ENCODE peak calls at places on chromosomes 1 and 21, in four cellular contexts. P is hepatocyte, Q is astrocyte of the spinal cord, G is heart right ventricle. K is an unnamed sample.

GRCh38 chr1:179177182-179177581 is 52.3 kb downstream of the ABL2 start:
- DNase-seq in P (no peak), Q (peak; percentile 63), G (peak; percentile 30), K (peak; percentile 70)

GRCh38 chr1:63915121-63915520 is 141.3 kb downstream of the ROR1 start:
- DNase-seq in P (no peak), G (no peak), Q (peak; percentile 34), K (no peak)

GRCh38 chr1:226657788-226658537 is 81.1 kb downstream of the ITPKB start:
- DNase-seq in G (no peak), P (no peak), Q (no peak), K (no peak)

GRCh38 chr1:40299366-40300248 is 17.5 kb downstream of the COL9A2 start:
- DNase-seq in P (no peak), Q (peak; percentile 23), G (no peak), K (peak; percentile 40)

GRCh38 chr1:184953600-184954219 is 20.6 kb downstream of the NIBAN1 start:
- DNase-seq in P (no peak), G (no peak), Q (peak; percentile 61), K (peak; percentile 64)

GRCh38 chr1:16625497-16626408 is 12.4 kb upstream of the NBPF1 start:
- DNase-seq in G (no peak), Q (no peak), P (no peak), K (no peak)

GRCh38 chr1:41486892-41487728 is 2.6 kb upstream of the EDN2 start:
- DNase-seq in P (no peak), G (no peak), Q (no peak), K (peak; percentile 29)

GRCh38 chr1:182357177-182357576 is 34.4 kb downstream of the GLUL start:
- DNase-seq in P (no peak), Q (no peak), G (no peak), K (no peak)

GRCh38 chr1:187626056-187626455 is 797.3 kb downstream of the PLA2G4A start:
- DNase-seq in G (no peak), Q (no peak), P (peak; percentile 18), K (no peak)

GRCh38 chr1:162635418-162635817 is 3.2 kb downstream of the DDR2 start:
- DNase-seq in P (no peak), Q (no peak), G (no peak), K (no peak)

GRCh38 chr1:1117469-1117831 is 1.6 kb upstream of the C1orf159 start:
- DNase-seq in P (no peak), Q (no peak), G (no peak), K (no peak)

GRCh38 chr1:54245501-54245900 is 45.5 kb downstream of the MRPL37 start:
- DNase-seq in P (no peak), Q (peak; percentile 50), G (no peak), K (peak; percentile 19)

GRCh38 chr1:44571712-44572571 is 102.3 kb downstream of the TMEM53 start:
- DNase-seq in G (no peak), P (no peak), Q (no peak), K (peak; percentile 24)

GRCh38 chr1:183283286-183283685 is 97.2 kb downstream of the LAMC2 start:
- DNase-seq in P (no peak), Q (no peak), G (no peak), K (no peak)

GRCh38 chr1:50949286-50949982 is 10.6 kb downstream of the FAF1 start:
- DNase-seq in P (no peak), Q (no peak), G (no peak), K (no peak)

GRCh38 chr21:46667191-46667734 is 31.8 kb downstream of the PRMT2 start:
- DNase-seq in P (no peak), Q (peak; percentile 36), G (no peak), K (peak; percentile 18)

GRCh38 chr1:209926045-209926444 is 12.0 kb upstream of the SYT14 start:
- DNase-seq in G (no peak), Q (peak; percentile 95), P (no peak), K (peak; percentile 71)

GRCh38 chr1:221724931-221725605 is 16.8 kb downstream of the DUSP10 start:
- DNase-seq in Q (peak; percentile 71), P (no peak), G (no peak), K (peak; percentile 81)

GRCh38 chr1:110240476-110241210 is 30.5 kb downstream of the KCNC4 start:
- DNase-seq in P (no peak), Q (no peak), G (no peak), K (no peak)

GRCh38 chr1:2180297-2181245 is 14.0 kb downstream of the FAAP20 start:
- DNase-seq in G (no peak), P (no peak), Q (no peak), K (peak; percentile 21)

GRCh38 chr21:15826147-15826780 is 96.5 kb downstream of the USP25 start:
- DNase-seq in Q (peak; percentile 45), G (peak; percentile 16), P (peak; percentile 66), K (peak; percentile 76)

GRCh38 chr1:65265296-65266271 is 43.8 kb upstream of the DNAJC6 start:
- DNase-seq in G (peak; percentile 48), P (peak; percentile 74), Q (peak; percentile 35), K (peak; percentile 44)

GRCh38 chr1:215426101-215426500 is 141.0 kb upstream of the KCTD3 start:
- DNase-seq in P (no peak), G (no peak), Q (no peak), K (no peak)

GRCh38 chr21:33835920-33836319 is 79.7 kb downstream of the ATP5PO start:
- DNase-seq in Q (no peak), G (no peak), P (no peak), K (no peak)

DNA sequence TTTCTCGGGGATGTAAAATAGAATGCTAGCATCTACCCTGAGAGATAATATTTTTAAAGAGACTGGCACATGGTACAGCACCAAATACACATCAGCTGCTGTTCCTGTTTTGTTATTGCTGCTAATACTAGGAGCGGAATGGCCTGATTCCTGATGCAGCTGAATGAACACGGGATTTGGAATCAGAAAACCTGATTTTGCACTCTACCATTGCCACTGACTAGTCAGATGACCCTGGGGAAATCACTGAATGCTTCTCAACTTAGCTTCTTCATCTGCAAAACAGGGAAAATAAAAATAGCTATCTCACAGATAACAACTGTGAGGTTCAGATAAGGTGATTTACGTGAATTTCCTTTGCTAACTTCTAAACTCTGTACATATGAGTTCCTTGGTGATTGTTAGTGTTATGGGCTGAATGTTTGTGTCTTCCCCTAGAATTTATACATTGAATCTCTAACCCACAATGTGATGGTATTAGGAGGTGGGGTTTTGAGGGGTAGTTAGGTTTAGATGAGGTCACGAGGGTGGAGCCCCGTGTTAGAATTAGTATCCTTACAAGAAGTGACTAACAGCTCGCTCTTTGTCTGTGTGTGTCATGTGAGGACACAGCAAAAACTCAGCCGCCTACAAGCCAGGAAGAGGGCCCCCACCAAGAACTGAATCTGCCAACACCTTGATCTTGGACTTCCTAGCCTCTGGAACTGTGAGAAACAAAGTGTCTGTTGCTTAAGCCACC is 24.9 kb upstream of the LRRC8C start:
- DNase-seq in Q (no peak), P (no peak), G (peak; percentile 64), K (peak; percentile 69)
- TF ChIP-seq CTCF in Q (no peak), P (no peak), G (no peak), K (no peak)

GRCh38 chr1:21659099-21659923 is 9.8 kb downstream of the RAP1GAP start:
- DNase-seq in P (peak; percentile 91), Q (peak; percentile 56), G (peak; percentile 67), K (peak; percentile 67)
- H3K4me3 ChIP-seq in P (no peak overlapping the region), Q (no peak overlapping the region), G (no peak overlapping the region), K (no peak overlapping the region)

GRCh38 chr1:82015444-82015843 is 214.7 kb downstream of the ADGRL2 start:
- DNase-seq in P (no peak), Q (no peak), G (no peak), K (no peak)
- TF ChIP-seq CTCF in P (no peak), Q (no peak), G (no peak), K (no peak)

DNA sequence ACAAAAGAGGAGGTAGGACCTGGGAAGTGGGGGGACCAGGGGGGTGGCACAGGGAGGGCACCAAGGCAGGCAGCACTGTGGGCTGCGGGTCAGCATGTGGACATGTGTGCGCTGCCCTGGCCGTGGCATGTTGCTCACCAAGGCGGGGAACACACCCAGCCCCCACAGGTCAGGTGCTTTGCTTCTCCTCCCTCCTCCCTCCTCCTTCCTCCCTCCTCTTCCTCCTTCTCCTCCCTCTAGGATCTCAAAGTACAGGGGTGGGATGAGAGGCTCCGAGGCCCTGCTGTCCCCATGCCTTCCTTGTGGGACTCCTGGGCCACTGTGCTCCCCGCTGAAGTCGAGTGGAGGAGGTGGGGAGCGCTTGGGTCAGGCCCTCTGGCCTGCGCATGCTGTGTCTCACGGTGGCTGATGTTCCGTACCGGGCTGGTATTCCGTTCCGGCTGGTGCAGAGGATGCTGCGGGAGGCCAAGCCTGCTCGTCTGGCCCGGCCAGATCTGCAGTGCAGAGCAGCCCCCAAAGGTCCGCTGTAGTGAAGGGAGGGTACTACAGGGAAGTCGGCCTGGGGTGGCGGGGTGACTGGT is 26.6 kb downstream of the SPSB1 start:
- DNase-seq in G (no peak), Q (no peak), P (no peak), K (no peak)
- H3K4me3 ChIP-seq in G (no peak overlapping the region), Q (no peak overlapping the region), P (no peak overlapping the region), K (no peak overlapping the region)

GRCh38 chr1:93722081-93723031 is 40.7 kb upstream of the BCAR3 start:
- DNase-seq in P (no peak), G (peak; percentile 80), Q (no peak), K (peak; percentile 53)
- TF ChIP-seq CTCF in P (no peak), G (peak; percentile 24), Q (no peak), K (no peak)

DNA sequence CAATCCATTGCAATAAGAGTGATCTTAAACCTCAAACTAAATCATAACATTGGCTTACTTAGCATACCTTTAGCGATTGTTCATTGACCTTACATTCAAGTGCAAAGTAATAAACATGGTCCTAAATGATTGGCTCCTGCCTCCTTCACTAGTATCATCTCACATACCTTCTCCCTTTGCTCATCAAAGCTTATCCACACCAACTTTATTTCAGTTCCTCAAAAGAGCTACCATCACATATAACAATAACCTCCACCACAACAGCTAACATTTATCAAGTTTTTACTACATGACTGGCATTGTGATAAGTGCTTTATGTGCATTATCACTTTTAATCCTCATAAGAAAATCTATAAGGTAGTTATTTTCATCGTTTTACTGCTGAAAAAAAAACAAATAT is 198.8 kb downstream of the COL24A1 start:
- DNase-seq in Q (no peak), G (no peak), P (no peak), K (no peak)
- H3K4me3 ChIP-seq in Q (no peak overlapping the region), G (no peak overlapping the region), P (no peak overlapping the region), K (no peak overlapping the region)

GRCh38 chr1:206048582-206048981 is 4.4 kb upstream of the RHEX start:
- DNase-seq in G (no peak), P (peak; percentile 83), Q (no peak), K (no peak)
- TF ChIP-seq CTCF in G (no peak), P (no peak), Q (no peak), K (no peak)

DNA sequence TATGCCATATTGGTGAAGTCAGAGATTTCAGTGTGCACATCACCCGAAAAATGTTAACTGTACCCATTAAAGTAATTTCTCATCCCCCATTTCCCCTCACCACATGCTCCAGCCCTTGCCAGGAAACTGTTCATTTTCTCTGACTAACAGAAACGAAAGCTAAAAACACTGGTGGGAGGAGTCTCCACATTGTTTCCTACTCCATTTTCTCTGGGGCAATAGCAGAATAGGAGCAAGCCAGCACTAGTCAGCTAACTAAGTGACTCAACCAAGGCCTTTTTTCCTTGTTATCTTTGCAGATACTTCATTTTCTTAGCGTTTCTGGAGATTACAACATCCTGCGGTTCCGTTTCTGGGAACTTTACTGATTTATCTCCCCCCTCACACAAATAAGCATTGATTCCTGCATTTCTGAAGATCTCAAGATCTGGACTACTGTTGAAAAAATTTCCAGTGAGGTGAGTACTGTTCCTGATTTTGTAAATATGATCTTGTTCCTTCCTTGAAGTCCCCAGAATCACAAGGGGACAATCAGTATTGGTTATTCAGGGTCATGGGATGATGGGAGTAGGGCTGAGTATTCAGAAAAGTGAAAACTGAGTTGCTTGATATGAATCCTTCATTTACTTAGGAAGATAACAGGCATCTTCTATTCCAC is at the start of gene IFI16:
- DNase-seq in Q (peak; percentile 95), P (peak; percentile 83), G (peak; percentile 83), K (peak; percentile 98)
- H3K4me3 ChIP-seq in Q (peak within 1 kb of the TSS; percentile 73), P (peak within 1 kb of the TSS; percentile 32), G (peak within 1 kb of the TSS; percentile 42), K (peak within 1 kb of the TSS; percentile 68)

GRCh38 chr1:245380790-245381535 is 226.2 kb downstream of the KIF26B start:
- DNase-seq in G (no peak), P (no peak), Q (peak; percentile 14), K (no peak)
- TF ChIP-seq CTCF in G (peak; percentile 58), P (peak; percentile 27), Q (peak; percentile 41), K (no peak)

K was measured in cardiac fibroblast.